ENCODE peak calls at places on chromosomes 4 and X, in ten cellular contexts. X, R, B, D, E, C, J, U, N and K are unnamed samples.

GRCh38 chr4:55635760-55636621 is at the start of gene NMU:
- DNase-seq in N (no peak), R (peak; percentile 70), J (no peak), B (peak; percentile 18), U (peak; percentile 63), X (no peak), E (no peak), C (peak; percentile 78), D (no peak), K (no peak)

GRCh38 chrX:41984628-41985027 is 61.3 kb upstream of the CASK start:
- DNase-seq in C (no peak), U (no peak), D (no peak), B (no peak), N (no peak), J (no peak), E (no peak), R (no peak), X (peak; percentile 10), K (peak; percentile 40)

GRCh38 chr4:35189988-35190613 is 1054.2 kb downstream of the ARAP2 start:
- DNase-seq in R (no peak), N (no peak), B (no peak), U (no peak), X (no peak), D (no peak), C (no peak), E (no peak), J (no peak), K (no peak)

GRCh38 chr4:124953059-124953850 is 240.7 kb upstream of the ANKRD50 start:
- DNase-seq in E (no peak), N (no peak), D (no peak), C (no peak), U (no peak), R (no peak), J (no peak), X (peak; percentile 86), B (no peak), K (no peak)

GRCh38 chr4:17701146-17701859 is 80.1 kb downstream of the FAM184B start:
- DNase-seq in J (no peak), B (no peak), U (no peak), E (peak; percentile 42), N (no peak), R (no peak), X (no peak), C (no peak), D (no peak), K (no peak)

GRCh38 chr4:165115301-165115700 is 2.6 kb upstream of the TMEM192 start:
- DNase-seq in J (no peak), U (no peak), E (no peak), R (no peak), X (no peak), B (no peak), D (no peak), N (no peak), C (no peak), K (peak; percentile 88)

GRCh38 chr4:41377196-41377595 is 120.5 kb downstream of the UCHL1 start:
- DNase-seq in B (no peak), X (no peak), N (no peak), C (no peak), J (no peak), E (peak; percentile 70), U (no peak), R (no peak), D (no peak), K (no peak)

GRCh38 chr4:118351851-118352827 is 664 bp downstream of the PRSS12 start:
- DNase-seq in X (no peak), D (no peak), N (no peak), U (no peak), J (no peak), R (peak; percentile 45), C (peak; percentile 66), E (no peak), B (no peak), K (peak; percentile 40)

GRCh38 chr4:184653650-184654049 is 4.1 kb downstream of the PRIMPOL start:
- DNase-seq in X (peak; percentile 35), U (no peak), C (no peak), B (no peak), R (no peak), J (no peak), D (no peak), N (no peak), E (no peak), K (peak; percentile 9)

GRCh38 chr4:142203505-142203904 is 567.1 kb downstream of the IL15 start:
- DNase-seq in J (no peak), N (no peak), R (no peak), B (no peak), C (no peak), U (no peak), E (no peak), D (no peak), X (peak; percentile 10), K (no peak)

GRCh38 chr4:85029453-85029852 is 63.0 kb upstream of the WDFY3 start:
- DNase-seq in U (no peak), N (no peak), E (no peak), B (no peak), J (no peak), X (no peak), R (no peak), D (no peak), C (no peak), K (no peak)
- TF ChIP-seq CTCF in U (no peak), N (no peak), E (no peak), B (no peak), J (no peak), X (no peak), R (no peak), D (no peak), C (no peak), K (no peak)

GRCh38 chr4:159368320-159368719 is 265.4 kb downstream of the RAPGEF2 start:
- DNase-seq in E (no peak), X (no peak), C (no peak), B (no peak), J (no peak), U (no peak), R (no peak), D (no peak), N (no peak), K (no peak)
- H3K27ac ChIP-seq in E (no peak overlapping the region), X (no peak overlapping the region), C (no peak overlapping the region), B (no peak overlapping the region), J (no peak overlapping the region), U (no peak overlapping the region), R (no peak overlapping the region), D (no peak overlapping the region), N (no peak overlapping the region), K (no peak overlapping the region)

GRCh38 chr4:92307886-92308285 is 4.1 kb downstream of the GRID2 start:
- DNase-seq in X (no peak), C (no peak), D (no peak), J (no peak), U (no peak), N (no peak), B (no peak), R (no peak), E (no peak), K (no peak)
- H3K27me3 ChIP-seq in X (peaks cover 24% of the 10 kb centered on the region), C (peaks cover 40% of the 10 kb centered on the region), D (peaks cover 28% of the 10 kb centered on the region), J (no peaks in the 10 kb centered on the region), U (no peaks in the 10 kb centered on the region), N (peaks cover 10% of the 10 kb centered on the region), B (peaks cover 49% of the 10 kb centered on the region), R (peaks cover 31% of the 10 kb centered on the region), E (peaks cover 43% of the 10 kb centered on the region), K (peaks cover 49% of the 10 kb centered on the region)

GRCh38 chrX:14871767-14872166 is 1.1 kb downstream of the FANCB start:
- DNase-seq in X (no peak), E (no peak), J (no peak), B (no peak), U (no peak), R (no peak), N (no peak), C (no peak), D (no peak), K (no peak)
- TF ChIP-seq CTCF in X (no peak), E (no peak), J (no peak), B (no peak), U (no peak), R (no peak), N (no peak), C (no peak), D (no peak), K (no peak)

GRCh38 chrX:33194876-33195433 is 16.4 kb downstream of the DMD start:
- DNase-seq in E (no peak), X (peak; percentile 2), C (no peak), R (no peak), U (no peak), B (no peak), N (no peak), J (no peak), D (no peak), K (no peak)

GRCh38 chrX:33194289-33194688 is 17.1 kb downstream of the DMD start:
- DNase-seq in X (no peak), N (no peak), J (no peak), E (no peak), C (no peak), B (no peak), U (no peak), D (no peak), R (no peak), K (no peak)

GRCh38 chrX:33195698-33196097 is 15.7 kb downstream of the DMD start:
- DNase-seq in R (no peak), X (no peak), D (no peak), J (no peak), U (no peak), E (no peak), B (no peak), C (no peak), N (no peak), K (no peak)

DNA sequence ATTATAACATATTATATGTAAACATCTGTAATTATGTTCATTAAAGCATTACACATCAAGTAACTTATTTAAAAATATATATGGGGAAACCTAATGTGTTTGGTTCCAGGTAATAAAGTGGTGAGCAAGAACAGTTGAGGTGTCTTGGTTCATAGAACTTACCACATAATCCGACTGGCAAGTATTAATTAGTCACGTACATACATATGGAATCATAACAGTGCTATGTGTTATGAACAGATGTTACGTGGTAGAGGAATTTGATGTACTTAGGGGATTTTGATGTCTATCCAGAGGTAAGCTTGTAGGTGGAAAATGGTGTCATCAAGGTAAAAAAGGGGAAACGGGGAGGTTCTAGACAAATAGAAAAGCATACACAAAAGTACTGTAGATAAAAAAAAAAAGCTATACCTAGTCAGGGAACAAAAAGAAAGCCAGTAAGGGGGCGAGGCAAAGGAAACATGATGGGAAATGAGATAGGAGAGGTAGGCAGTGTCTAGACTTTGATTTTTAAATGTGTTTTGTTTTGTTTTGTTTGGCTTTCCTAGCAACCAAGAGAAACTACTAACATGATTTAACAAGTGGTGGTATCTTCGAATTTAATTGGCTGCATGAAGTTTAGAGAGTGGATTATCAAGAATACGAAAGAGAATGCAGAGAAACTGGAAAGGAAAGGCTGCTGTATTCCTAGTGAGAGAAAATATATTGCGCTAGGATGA is 12.6 kb downstream of the DMD start:
- DNase-seq in N (no peak), C (no peak), J (no peak), B (no peak), E (no peak), U (no peak), R (no peak), X (no peak), D (no peak), K (peak; percentile 40)
- H3K27ac ChIP-seq in N (no peak overlapping the region), C (no peak overlapping the region), J (no peak overlapping the region), B (no peak overlapping the region), E (no peak overlapping the region), U (no peak overlapping the region), R (no peak overlapping the region), X (no peak overlapping the region), D (no peak overlapping the region), K (peak overlapping the region; percentile 40)

GRCh38 chrX:819684-820083 is 189.1 kb downstream of the SHOX start:
- DNase-seq in J (no peak), R (no peak), B (no peak), U (no peak), C (no peak), X (no peak), E (no peak), D (no peak), N (no peak), K (no peak)
- H3K27me3 ChIP-seq in J (no peaks in the 10 kb centered on the region), R (no peaks in the 10 kb centered on the region), B (no peaks in the 10 kb centered on the region), U (no peaks in the 10 kb centered on the region), C (no peaks in the 10 kb centered on the region), X (no peaks in the 10 kb centered on the region), E (no peaks in the 10 kb centered on the region), D (no peaks in the 10 kb centered on the region), N (no peaks in the 10 kb centered on the region), K (no peaks in the 10 kb centered on the region)